ENCODE peak calls at places on chromosomes 16 and 17, in nine cellular contexts. One of them, this sample, is unnamed.

GRCh38 chr17:81494984-81495383 is 17.6 kb downstream of the ACTG1 start:
- DNase-seq in Kasumi-1: no peak
- DNase-seq in nucleus accumbens: peak; percentile 50
- DNase-seq in stimulated activated CD4-positive, alpha-beta T cell treated with anti-CD3 and anti-CD28 coated beads, Interleukin-2, amount 100 ng/mL, for 4 hours: no peak
- DNase-seq in psoas muscle: no peak
- DNase-seq in H7: no peak
- DNase-seq in NCI-H460: no peak
- DNase-seq in transverse colon: no peak
- DNase-seq in tibial artery: no peak
- DNase-seq in this sample: no peak

GRCh38 chr16:58421529-58421928 is 29.3 kb downstream of the GINS3 start:
- DNase-seq in Kasumi-1: no peak
- DNase-seq in nucleus accumbens: no peak
- DNase-seq in stimulated activated CD4-positive, alpha-beta T cell treated with anti-CD3 and anti-CD28 coated beads, Interleukin-2, amount 100 ng/mL, for 4 hours: no peak
- DNase-seq in psoas muscle: no peak
- DNase-seq in H7: no peak
- DNase-seq in NCI-H460: no peak
- DNase-seq in transverse colon: no peak
- DNase-seq in tibial artery: no peak
- DNase-seq in this sample: no peak

GRCh38 chr16:29815032-29815721 is 775 bp upstream of the PAGR1 start:
- DNase-seq in Kasumi-1: no peak
- DNase-seq in nucleus accumbens: peak; percentile 28
- DNase-seq in stimulated activated CD4-positive, alpha-beta T cell treated with anti-CD3 and anti-CD28 coated beads, Interleukin-2, amount 100 ng/mL, for 4 hours: peak; percentile 55
- DNase-seq in psoas muscle: peak; percentile 41
- DNase-seq in H7: peak; percentile 78
- DNase-seq in NCI-H460: no peak
- DNase-seq in transverse colon: no peak
- DNase-seq in tibial artery: peak; percentile 83
- DNase-seq in this sample: no peak

GRCh38 chr17:11986939-11987329 is 10.3 kb downstream of the ZNF18 start:
- DNase-seq in Kasumi-1: peak; percentile 10
- DNase-seq in nucleus accumbens: no peak
- DNase-seq in stimulated activated CD4-positive, alpha-beta T cell treated with anti-CD3 and anti-CD28 coated beads, Interleukin-2, amount 100 ng/mL, for 4 hours: no peak
- DNase-seq in psoas muscle: no peak
- DNase-seq in H7: peak; percentile 35
- DNase-seq in NCI-H460: peak; percentile 44
- DNase-seq in transverse colon: no peak
- DNase-seq in tibial artery: no peak
- DNase-seq in this sample: peak; percentile 35

GRCh38 chr16:9443864-9444263 is 352.4 kb downstream of the HAPSTR1 start:
- DNase-seq in Kasumi-1: no peak
- DNase-seq in nucleus accumbens: no peak
- DNase-seq in stimulated activated CD4-positive, alpha-beta T cell treated with anti-CD3 and anti-CD28 coated beads, Interleukin-2, amount 100 ng/mL, for 4 hours: no peak
- DNase-seq in psoas muscle: no peak
- DNase-seq in H7: no peak
- DNase-seq in NCI-H460: no peak
- DNase-seq in transverse colon: no peak
- DNase-seq in tibial artery: no peak
- DNase-seq in this sample: no peak

GRCh38 chr17:38871247-38871991 is 1.6 kb downstream of the LASP1 start:
- DNase-seq in Kasumi-1: no peak
- DNase-seq in nucleus accumbens: no peak
- DNase-seq in stimulated activated CD4-positive, alpha-beta T cell treated with anti-CD3 and anti-CD28 coated beads, Interleukin-2, amount 100 ng/mL, for 4 hours: peak; percentile 79
- DNase-seq in psoas muscle: peak; percentile 70
- DNase-seq in H7: peak; percentile 68
- DNase-seq in NCI-H460: peak; percentile 80
- DNase-seq in transverse colon: peak; percentile 91
- DNase-seq in tibial artery: peak; percentile 88
- DNase-seq in this sample: peak; percentile 41

GRCh38 chr16:69179255-69180010 is 7.5 kb upstream of the SNTB2 start:
- DNase-seq in Kasumi-1: peak; percentile 16
- DNase-seq in nucleus accumbens: no peak
- DNase-seq in stimulated activated CD4-positive, alpha-beta T cell treated with anti-CD3 and anti-CD28 coated beads, Interleukin-2, amount 100 ng/mL, for 4 hours: no peak
- DNase-seq in psoas muscle: peak; percentile 73
- DNase-seq in H7: no peak
- DNase-seq in NCI-H460: no peak
- DNase-seq in transverse colon: peak; percentile 83
- DNase-seq in tibial artery: peak; percentile 86
- DNase-seq in this sample: no peak

GRCh38 chr16:72357860-72358259 is 185.9 kb upstream of the PMFBP1 start:
- DNase-seq in Kasumi-1: no peak
- DNase-seq in nucleus accumbens: no peak
- DNase-seq in stimulated activated CD4-positive, alpha-beta T cell treated with anti-CD3 and anti-CD28 coated beads, Interleukin-2, amount 100 ng/mL, for 4 hours: no peak
- DNase-seq in psoas muscle: no peak
- DNase-seq in H7: no peak
- DNase-seq in NCI-H460: no peak
- DNase-seq in transverse colon: no peak
- DNase-seq in tibial artery: no peak
- DNase-seq in this sample: no peak

GRCh38 chr16:65120811-65121721 is 797 bp downstream of the CDH11 start:
- DNase-seq in Kasumi-1: no peak
- DNase-seq in nucleus accumbens: no peak
- DNase-seq in stimulated activated CD4-positive, alpha-beta T cell treated with anti-CD3 and anti-CD28 coated beads, Interleukin-2, amount 100 ng/mL, for 4 hours: no peak
- DNase-seq in psoas muscle: no peak
- DNase-seq in H7: peak; percentile 50
- DNase-seq in NCI-H460: no peak
- DNase-seq in transverse colon: no peak
- DNase-seq in tibial artery: peak; percentile 69
- DNase-seq in this sample: no peak

GRCh38 chr17:63514974-63515373 is 8.2 kb upstream of the KCNH6 start:
- DNase-seq in Kasumi-1: no peak
- DNase-seq in nucleus accumbens: no peak
- DNase-seq in stimulated activated CD4-positive, alpha-beta T cell treated with anti-CD3 and anti-CD28 coated beads, Interleukin-2, amount 100 ng/mL, for 4 hours: no peak
- DNase-seq in psoas muscle: no peak
- DNase-seq in H7: no peak
- DNase-seq in NCI-H460: no peak
- DNase-seq in transverse colon: no peak
- DNase-seq in tibial artery: no peak
- DNase-seq in this sample: no peak

GRCh38 chr16:2715519-2715918 is 4.5 kb downstream of the PRSS27 start:
- DNase-seq in Kasumi-1: peak; percentile 14
- DNase-seq in nucleus accumbens: no peak
- DNase-seq in stimulated activated CD4-positive, alpha-beta T cell treated with anti-CD3 and anti-CD28 coated beads, Interleukin-2, amount 100 ng/mL, for 4 hours: peak; percentile 74
- DNase-seq in psoas muscle: peak; percentile 68
- DNase-seq in H7: peak; percentile 96
- DNase-seq in NCI-H460: peak; percentile 9
- DNase-seq in transverse colon: peak; percentile 60
- DNase-seq in tibial artery: peak; percentile 66
- DNase-seq in this sample: peak; percentile 5

GRCh38 chr17:19242926-19243325 is 5.8 kb downstream of the EPN2 start:
- DNase-seq in Kasumi-1: no peak
- DNase-seq in nucleus accumbens: no peak
- DNase-seq in stimulated activated CD4-positive, alpha-beta T cell treated with anti-CD3 and anti-CD28 coated beads, Interleukin-2, amount 100 ng/mL, for 4 hours: no peak
- DNase-seq in psoas muscle: no peak
- DNase-seq in H7: no peak
- DNase-seq in NCI-H460: no peak
- DNase-seq in transverse colon: no peak
- DNase-seq in tibial artery: no peak
- DNase-seq in this sample: no peak

GRCh38 chr17:80955673-80956306 is 35.9 kb upstream of the CHMP6 start:
- DNase-seq in Kasumi-1: no peak
- DNase-seq in nucleus accumbens: no peak
- DNase-seq in stimulated activated CD4-positive, alpha-beta T cell treated with anti-CD3 and anti-CD28 coated beads, Interleukin-2, amount 100 ng/mL, for 4 hours: no peak
- DNase-seq in psoas muscle: no peak
- DNase-seq in H7: peak; percentile 71
- DNase-seq in NCI-H460: no peak
- DNase-seq in transverse colon: no peak
- DNase-seq in tibial artery: peak; percentile 42
- DNase-seq in this sample: no peak

GRCh38 chr17:43366809-43367587 is 31.8 kb upstream of the ARL4D start:
- DNase-seq in Kasumi-1: no peak
- DNase-seq in nucleus accumbens: no peak
- DNase-seq in stimulated activated CD4-positive, alpha-beta T cell treated with anti-CD3 and anti-CD28 coated beads, Interleukin-2, amount 100 ng/mL, for 4 hours: no peak
- DNase-seq in psoas muscle: peak; percentile 20
- DNase-seq in H7: peak; percentile 16
- DNase-seq in NCI-H460: no peak
- DNase-seq in transverse colon: no peak
- DNase-seq in tibial artery: no peak
- DNase-seq in this sample: no peak

This sample was measured in foreskin melanocyte.